ENCODE peak calls at places on chromosomes 3 and 15, in nine cellular contexts. One of them, this sample, is unnamed.

GRCh38 chr3:88307666-88308065 is 157.9 kb downstream of the C3orf38 start:
- DNase-seq in stomach: no peak
- DNase-seq in gastrocnemius medialis: no peak
- DNase-seq in HCT116: no peak
- DNase-seq in IMR-90: no peak
- DNase-seq in body of pancreas: no peak
- DNase-seq in A549: no peak
- DNase-seq in transverse colon: no peak
- DNase-seq in K562: no peak
- DNase-seq in this sample: no peak

GRCh38 chr3:149204390-149204991 is 17.1 kb downstream of the CP start:
- DNase-seq in stomach: no peak
- DNase-seq in gastrocnemius medialis: no peak
- DNase-seq in HCT116: no peak
- DNase-seq in IMR-90: no peak
- DNase-seq in body of pancreas: no peak
- DNase-seq in A549: no peak
- DNase-seq in transverse colon: no peak
- DNase-seq in K562: no peak
- DNase-seq in this sample: no peak

GRCh38 chr3:55198554-55198953 is 270.7 kb upstream of the LRTM1 start:
- DNase-seq in stomach: no peak
- DNase-seq in gastrocnemius medialis: no peak
- DNase-seq in HCT116: no peak
- DNase-seq in IMR-90: peak; percentile 99
- DNase-seq in body of pancreas: no peak
- DNase-seq in A549: no peak
- DNase-seq in transverse colon: no peak
- DNase-seq in K562: no peak
- DNase-seq in this sample: no peak

GRCh38 chr15:100623301-100623700 is 20.9 kb downstream of the ASB7 start:
- DNase-seq in stomach: no peak
- DNase-seq in gastrocnemius medialis: no peak
- DNase-seq in HCT116: no peak
- DNase-seq in IMR-90: no peak
- DNase-seq in body of pancreas: no peak
- DNase-seq in A549: no peak
- DNase-seq in transverse colon: no peak
- DNase-seq in K562: no peak
- DNase-seq in this sample: no peak

GRCh38 chr3:45067941-45068340 is 41.8 kb downstream of the CLEC3B start:
- DNase-seq in stomach: no peak
- DNase-seq in gastrocnemius medialis: no peak
- DNase-seq in HCT116: no peak
- DNase-seq in IMR-90: no peak
- DNase-seq in body of pancreas: no peak
- DNase-seq in A549: no peak
- DNase-seq in transverse colon: no peak
- DNase-seq in K562: no peak
- DNase-seq in this sample: no peak

GRCh38 chr3:78809941-78810340 is 957.9 kb downstream of the ROBO1 start:
- DNase-seq in stomach: no peak
- DNase-seq in gastrocnemius medialis: no peak
- DNase-seq in HCT116: no peak
- DNase-seq in IMR-90: no peak
- DNase-seq in body of pancreas: no peak
- DNase-seq in A549: no peak
- DNase-seq in transverse colon: no peak
- DNase-seq in K562: no peak
- DNase-seq in this sample: no peak

GRCh38 chr3:174116421-174116820 is 718.9 kb downstream of the NLGN1 start:
- DNase-seq in stomach: no peak
- DNase-seq in gastrocnemius medialis: no peak
- DNase-seq in HCT116: no peak
- DNase-seq in IMR-90: peak; percentile 84
- DNase-seq in body of pancreas: no peak
- DNase-seq in A549: no peak
- DNase-seq in transverse colon: no peak
- DNase-seq in K562: no peak
- DNase-seq in this sample: no peak

GRCh38 chr3:123660276-123660675 is 75.4 kb upstream of the HACD2 start:
- DNase-seq in stomach: no peak
- DNase-seq in gastrocnemius medialis: no peak
- DNase-seq in HCT116: no peak
- DNase-seq in IMR-90: no peak
- DNase-seq in body of pancreas: no peak
- DNase-seq in A549: no peak
- DNase-seq in transverse colon: no peak
- DNase-seq in K562: no peak
- DNase-seq in this sample: no peak

GRCh38 chr3:196499807-196500524 is 3.6 kb downstream of the RNF168 start:
- DNase-seq in stomach: no peak
- DNase-seq in gastrocnemius medialis: no peak
- DNase-seq in HCT116: no peak
- DNase-seq in IMR-90: no peak
- DNase-seq in body of pancreas: no peak
- DNase-seq in A549: no peak
- DNase-seq in transverse colon: no peak
- DNase-seq in K562: no peak
- DNase-seq in this sample: no peak

GRCh38 chr3:187748050-187748481 is 2.8 kb upstream of the BCL6 start:
- DNase-seq in stomach: peak; percentile 96
- DNase-seq in gastrocnemius medialis: peak; percentile 89
- DNase-seq in HCT116: peak; percentile 78
- DNase-seq in IMR-90: peak; percentile 78
- DNase-seq in body of pancreas: peak; percentile 96
- DNase-seq in A549: peak; percentile 67
- DNase-seq in transverse colon: peak; percentile 96
- DNase-seq in K562: peak; percentile 79
- DNase-seq in this sample: peak; percentile 80

GRCh38 chr3:148379763-148380162 is 317.9 kb upstream of the AGTR1 start:
- DNase-seq in stomach: no peak
- DNase-seq in gastrocnemius medialis: no peak
- DNase-seq in HCT116: peak; percentile 65
- DNase-seq in IMR-90: peak; percentile 69
- DNase-seq in body of pancreas: no peak
- DNase-seq in A549: peak; percentile 79
- DNase-seq in transverse colon: no peak
- DNase-seq in K562: no peak
- DNase-seq in this sample: peak; percentile 11

GRCh38 chr3:188937389-188937788 is 234.4 kb upstream of the TPRG1 start:
- DNase-seq in stomach: no peak
- DNase-seq in gastrocnemius medialis: no peak
- DNase-seq in HCT116: no peak
- DNase-seq in IMR-90: peak; percentile 11
- DNase-seq in body of pancreas: no peak
- DNase-seq in A549: no peak
- DNase-seq in transverse colon: no peak
- DNase-seq in K562: no peak
- DNase-seq in this sample: no peak

DNA sequence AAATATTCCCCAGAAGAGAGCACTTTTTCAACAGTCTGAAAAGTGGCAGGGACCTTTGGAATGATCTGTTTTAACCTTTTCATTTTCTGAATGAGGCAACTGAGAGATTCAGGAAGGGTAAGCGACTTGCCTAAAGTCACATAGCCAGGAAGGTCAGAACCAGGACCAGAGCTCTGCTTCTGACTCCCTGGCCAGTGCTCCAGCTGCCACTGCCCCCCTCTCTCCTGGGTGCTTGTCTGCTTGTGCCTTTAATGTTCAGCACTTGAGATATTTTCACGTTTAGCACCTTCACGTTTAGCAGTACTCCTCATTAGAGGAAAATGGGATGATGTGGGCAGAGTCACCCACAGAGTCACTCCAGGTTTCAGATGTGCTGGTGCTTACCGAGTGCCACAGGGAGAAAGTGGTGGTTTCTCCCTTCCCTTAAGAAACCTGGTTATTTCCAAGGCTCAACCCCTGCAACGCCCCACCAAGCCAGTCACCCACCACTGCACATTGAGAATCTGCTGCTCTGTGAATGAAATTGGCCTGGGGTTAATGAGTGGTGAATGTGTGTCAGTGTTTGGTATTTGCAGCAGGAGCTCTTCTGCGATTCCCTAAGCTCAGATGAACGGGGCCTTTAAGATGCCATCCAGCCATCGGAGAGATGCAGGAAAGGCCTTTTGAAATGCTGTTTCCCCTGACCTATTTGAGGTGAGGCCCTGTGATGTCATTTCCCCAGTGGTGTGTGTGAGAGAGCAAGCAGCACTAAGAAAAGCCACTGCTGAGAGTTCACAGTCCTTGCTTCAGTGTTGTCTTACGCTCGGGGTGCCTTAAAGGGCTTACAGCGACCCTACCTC is 68.6 kb downstream of the SMAD3 start:
- DNase-seq in stomach: no peak
- DNase-seq in gastrocnemius medialis: no peak
- DNase-seq in HCT116: no peak
- DNase-seq in IMR-90: peak; percentile 82
- DNase-seq in body of pancreas: no peak
- DNase-seq in A549: peak; percentile 90
- DNase-seq in transverse colon: peak; percentile 54
- DNase-seq in K562: no peak
- DNase-seq in this sample: no peak
- TF ChIP-seq POLR2A in stomach: no peak
- TF ChIP-seq POLR2A in gastrocnemius medialis: no peak
- TF ChIP-seq POLR2A in HCT116: no peak
- TF ChIP-seq POLR2A in IMR-90: peak; percentile 48
- TF ChIP-seq POLR2A in body of pancreas: no peak
- TF ChIP-seq POLR2A in A549: no peak
- TF ChIP-seq POLR2A in transverse colon: no peak
- TF ChIP-seq POLR2A in K562: no peak
- TF ChIP-seq POLR2A in this sample: no peak

DNA sequence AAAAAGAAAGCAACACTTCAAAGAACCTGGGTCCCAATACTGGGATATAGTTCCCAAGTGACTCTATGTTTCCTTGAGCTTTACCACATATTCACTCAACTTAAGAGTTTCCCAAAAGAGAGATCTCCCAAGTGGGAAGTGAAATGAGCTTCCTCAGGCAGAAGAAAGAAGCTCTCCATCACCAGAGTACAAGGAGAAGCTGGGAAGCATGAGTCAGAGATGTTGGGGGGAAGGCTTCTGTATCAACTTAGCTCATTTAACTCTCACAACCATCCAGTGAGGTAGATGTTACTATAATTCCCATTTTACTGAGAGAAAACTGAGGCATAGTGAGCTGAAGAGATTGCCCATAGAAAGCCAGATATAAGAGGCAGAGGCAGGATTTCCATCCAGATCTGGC is 47.0 kb upstream of the TRIM42 start:
- DNase-seq in stomach: no peak
- DNase-seq in gastrocnemius medialis: no peak
- DNase-seq in HCT116: no peak
- DNase-seq in IMR-90: no peak
- DNase-seq in body of pancreas: no peak
- DNase-seq in A549: no peak
- DNase-seq in transverse colon: no peak
- DNase-seq in K562: no peak
- DNase-seq in this sample: no peak
- TF ChIP-seq POLR2A in stomach: no peak
- TF ChIP-seq POLR2A in gastrocnemius medialis: no peak
- TF ChIP-seq POLR2A in HCT116: no peak
- TF ChIP-seq POLR2A in IMR-90: no peak
- TF ChIP-seq POLR2A in body of pancreas: no peak
- TF ChIP-seq POLR2A in A549: no peak
- TF ChIP-seq POLR2A in transverse colon: no peak
- TF ChIP-seq POLR2A in K562: no peak
- TF ChIP-seq POLR2A in this sample: no peak

GRCh38 chr3:65952842-65953241 is 85.9 kb downstream of the MAGI1 start:
- DNase-seq in stomach: no peak
- DNase-seq in gastrocnemius medialis: no peak
- DNase-seq in HCT116: no peak
- DNase-seq in IMR-90: no peak
- DNase-seq in body of pancreas: no peak
- DNase-seq in A549: no peak
- DNase-seq in transverse colon: no peak
- DNase-seq in K562: no peak
- DNase-seq in this sample: no peak

GRCh38 chr3:65955792-65956477 is 82.8 kb downstream of the MAGI1 start:
- DNase-seq in stomach: no peak
- DNase-seq in gastrocnemius medialis: no peak
- DNase-seq in HCT116: peak; percentile 77
- DNase-seq in IMR-90: peak; percentile 88
- DNase-seq in body of pancreas: no peak
- DNase-seq in A549: peak; percentile 37
- DNase-seq in transverse colon: peak; percentile 42
- DNase-seq in K562: no peak
- DNase-seq in this sample: no peak

GRCh38 chr3:65951836-65952505 is 86.7 kb downstream of the MAGI1 start:
- DNase-seq in stomach: no peak
- DNase-seq in gastrocnemius medialis: no peak
- DNase-seq in HCT116: peak; percentile 73
- DNase-seq in IMR-90: peak; percentile 46
- DNase-seq in body of pancreas: no peak
- DNase-seq in A549: no peak
- DNase-seq in transverse colon: no peak
- DNase-seq in K562: no peak
- DNase-seq in this sample: no peak

GRCh38 chr3:65953881-65954733 is 84.6 kb downstream of the MAGI1 start:
- DNase-seq in stomach: peak; percentile 91
- DNase-seq in gastrocnemius medialis: no peak
- DNase-seq in HCT116: no peak
- DNase-seq in IMR-90: no peak
- DNase-seq in body of pancreas: peak; percentile 95
- DNase-seq in A549: peak; percentile 19
- DNase-seq in transverse colon: peak; percentile 72
- DNase-seq in K562: no peak
- DNase-seq in this sample: no peak

DNA sequence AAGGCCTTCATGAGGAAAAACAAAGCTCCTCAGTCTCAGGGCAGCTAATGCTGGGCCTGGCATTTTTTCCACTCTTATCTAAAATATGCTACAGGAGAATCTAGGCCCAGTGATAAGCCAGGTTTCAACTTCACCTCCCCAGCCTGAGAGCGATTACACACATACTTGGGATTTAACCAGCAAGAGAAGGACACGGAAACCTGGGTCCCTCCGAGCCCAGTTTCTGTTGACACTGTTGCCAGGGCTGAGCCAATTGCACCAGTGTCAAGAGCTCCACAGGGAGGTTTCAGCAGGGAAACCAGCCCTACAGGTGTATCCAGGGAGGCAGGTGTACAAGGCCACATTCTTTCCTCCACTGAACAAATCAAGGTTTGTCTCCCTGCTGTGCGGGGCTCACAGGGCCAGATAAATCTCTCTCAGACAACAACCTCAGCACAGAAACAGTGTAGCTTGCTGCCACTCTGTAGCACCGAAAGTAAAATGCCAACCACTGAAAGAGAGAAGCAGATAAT is 85.4 kb downstream of the MAGI1 start:
- DNase-seq in stomach: peak; percentile 93
- DNase-seq in gastrocnemius medialis: no peak
- DNase-seq in HCT116: peak; percentile 79
- DNase-seq in IMR-90: no peak
- DNase-seq in body of pancreas: peak; percentile 96
- DNase-seq in A549: no peak
- DNase-seq in transverse colon: peak; percentile 86
- DNase-seq in K562: no peak
- DNase-seq in this sample: no peak
- TF ChIP-seq POLR2A in stomach: no peak
- TF ChIP-seq POLR2A in gastrocnemius medialis: no peak
- TF ChIP-seq POLR2A in HCT116: no peak
- TF ChIP-seq POLR2A in IMR-90: no peak
- TF ChIP-seq POLR2A in body of pancreas: peak; percentile 73
- TF ChIP-seq POLR2A in A549: no peak
- TF ChIP-seq POLR2A in transverse colon: peak; percentile 52
- TF ChIP-seq POLR2A in K562: no peak
- TF ChIP-seq POLR2A in this sample: no peak

GRCh38 chr3:52195823-52196331 is 2.1 kb upstream of the ALAS1 start:
- DNase-seq in stomach: no peak
- DNase-seq in gastrocnemius medialis: no peak
- DNase-seq in HCT116: no peak
- DNase-seq in IMR-90: peak; percentile 75
- DNase-seq in body of pancreas: no peak
- DNase-seq in A549: no peak
- DNase-seq in transverse colon: peak; percentile 24
- DNase-seq in K562: no peak
- DNase-seq in this sample: no peak
- TF ChIP-seq POLR2A in stomach: no peak
- TF ChIP-seq POLR2A in gastrocnemius medialis: no peak
- TF ChIP-seq POLR2A in HCT116: no peak
- TF ChIP-seq POLR2A in IMR-90: no peak
- TF ChIP-seq POLR2A in body of pancreas: no peak
- TF ChIP-seq POLR2A in A549: no peak
- TF ChIP-seq POLR2A in transverse colon: no peak
- TF ChIP-seq POLR2A in K562: no peak
- TF ChIP-seq POLR2A in this sample: no peak